ENCODE peak calls at places on chromosomes 7 and 10, in four cellular contexts. Q, D, K and B are unnamed samples.

GRCh38 chr10:132158810-132159209 is 27.9 kb upstream of the DPYSL4 start:
- DNase-seq in Q (no peak), D (no peak), K (no peak), B (no peak)

GRCh38 chr10:1189166-1190051 is 133.2 kb downstream of the WDR37 start:
- DNase-seq in Q (no peak), D (no peak), K (peak; percentile 0), B (no peak)

GRCh38 chr7:17233643-17234397 is 64.6 kb upstream of the AHR start:
- DNase-seq in Q (no peak), D (peak; percentile 70), K (peak; percentile 30), B (peak; percentile 19)

GRCh38 chr7:20407585-20408466 is 77.1 kb downstream of the ITGB8 start:
- DNase-seq in Q (no peak), D (peak; percentile 33), K (no peak), B (peak; percentile 81)

GRCh38 chr10:120423350-120424197 is 33.5 kb upstream of the PLPP4 start:
- DNase-seq in Q (peak; percentile 49), D (peak; percentile 72), K (no peak), B (peak; percentile 19)

GRCh38 chr10:79007037-79007842 is 61.5 kb upstream of the ZMIZ1 start:
- DNase-seq in Q (no peak), D (no peak), K (no peak), B (no peak)

GRCh38 chr10:131808370-131808930 is 92.4 kb upstream of the PPP2R2D start:
- DNase-seq in Q (no peak), D (no peak), K (no peak), B (no peak)

GRCh38 chr7:55164527-55164926 is 145.7 kb downstream of the EGFR start:
- DNase-seq in Q (no peak), D (no peak), K (no peak), B (no peak)

GRCh38 chr10:5951167-5951711 is 26.1 kb downstream of the IL15RA start:
- DNase-seq in Q (no peak), D (peak; percentile 17), K (no peak), B (peak; percentile 70)

GRCh38 chr10:18021725-18022480 is 70.2 kb downstream of the SLC39A12 start:
- DNase-seq in Q (no peak), D (no peak), K (no peak), B (no peak)

GRCh38 chr7:22569586-22570321 is 69.8 kb upstream of the STEAP1B start:
- DNase-seq in Q (no peak), D (peak; percentile 98), K (no peak), B (peak; percentile 90)

GRCh38 chr10:19629559-19629958 is 186.7 kb upstream of the PLXDC2 start:
- DNase-seq in Q (no peak), D (no peak), K (no peak), B (no peak)

GRCh38 chr10:125983161-125983560 is 86.8 kb downstream of the FANK1 start:
- DNase-seq in Q (no peak), D (no peak), K (no peak), B (no peak)

GRCh38 chr7:32248505-32248904 is 178.3 kb upstream of the PDE1C start:
- DNase-seq in Q (no peak), D (no peak), K (no peak), B (no peak)

GRCh38 chr7:138945806-138946205 is 35.4 kb downstream of the KIAA1549 start:
- DNase-seq in Q (no peak), D (no peak), K (no peak), B (no peak)

GRCh38 chr7:1666779-1667565 is 3.1 kb upstream of the ELFN1 start:
- DNase-seq in Q (no peak), D (peak; percentile 58), K (peak; percentile 28), B (no peak)

GRCh38 chr10:104339469-104340098 is 1.3 kb upstream of the ITPRIP start:
- DNase-seq in Q (peak; percentile 43), D (peak; percentile 51), K (no peak), B (peak; percentile 75)

GRCh38 chr7:147509052-147509480 is 1081.5 kb upstream of the C7orf33 start:
- DNase-seq in Q (peak; percentile 36), D (no peak), K (no peak), B (no peak)

GRCh38 chr7:101112233-101112632 is 14.7 kb upstream of the SERPINE1 start:
- DNase-seq in Q (no peak), D (no peak), K (no peak), B (no peak)

GRCh38 chr7:114822844-114823243 is 99.0 kb upstream of the MDFIC start:
- DNase-seq in Q (no peak), D (no peak), K (no peak), B (no peak)

GRCh38 chr10:78436223-78436575 is 402.5 kb downstream of the RPS24 start:
- DNase-seq in Q (no peak), D (no peak), K (no peak), B (no peak)

GRCh38 chr7:98250789-98251188 is 1.2 kb downstream of the TECPR1 start:
- DNase-seq in Q (no peak), D (no peak), K (no peak), B (no peak)

GRCh38 chr10:30215631-30216030 is 133.4 kb downstream of the MTPAP start:
- DNase-seq in Q (no peak), D (no peak), K (no peak), B (peak; percentile 5)

GRCh38 chr7:69450436-69450835 is 147.8 kb upstream of the AUTS2 start:
- DNase-seq in Q (no peak), D (no peak), K (no peak), B (no peak)

GRCh38 chr7:13016633-13017324 is 329.3 kb downstream of the ARL4A start:
- DNase-seq in Q (no peak), D (no peak), K (no peak), B (no peak)

GRCh38 chr10:17335065-17335464 is 107.0 kb downstream of the VIM start:
- DNase-seq in Q (peak; percentile 15), D (no peak), K (no peak), B (no peak)

GRCh38 chr10:88110355-88110754 is 246.9 kb downstream of the PTEN start:
- DNase-seq in Q (peak; percentile 34), D (peak; percentile 57), K (no peak), B (peak; percentile 29)

GRCh38 chr10:72170263-72170662 is 45.5 kb upstream of the ANAPC16 start:
- DNase-seq in Q (no peak), D (no peak), K (no peak), B (no peak)

GRCh38 chr10:101897633-101898032 is 54.0 kb upstream of the KCNIP2 start:
- DNase-seq in Q (no peak), D (no peak), K (no peak), B (peak; percentile 13)